ENCODE peak calls at places on chromosomes 1 and 21, in seven cellular contexts. One of them, this sample, is unnamed.

GRCh38 chr1:109279615-109280278 is 3.2 kb downstream of the PSRC1 start:
- DNase-seq in esophagus muscularis mucosa: no peak
- DNase-seq in testis: peak; percentile 71
- DNase-seq in right lobe of liver: no peak
- DNase-seq in ovary: no peak
- DNase-seq in body of pancreas: no peak
- DNase-seq in breast epithelium: no peak
- DNase-seq in this sample: no peak

GRCh38 chr1:96340688-96341087 is 380.9 kb upstream of the PTBP2 start:
- DNase-seq in esophagus muscularis mucosa: no peak
- DNase-seq in testis: no peak
- DNase-seq in right lobe of liver: no peak
- DNase-seq in ovary: no peak
- DNase-seq in body of pancreas: no peak
- DNase-seq in breast epithelium: no peak
- DNase-seq in this sample: no peak

GRCh38 chr1:78168306-78168705 is 122.5 kb downstream of the GIPC2 start:
- DNase-seq in esophagus muscularis mucosa: no peak
- DNase-seq in testis: no peak
- DNase-seq in right lobe of liver: no peak
- DNase-seq in ovary: no peak
- DNase-seq in body of pancreas: no peak
- DNase-seq in breast epithelium: no peak
- DNase-seq in this sample: no peak

GRCh38 chr1:57411262-57411661 is 12.6 kb downstream of the DAB1 start:
- DNase-seq in esophagus muscularis mucosa: no peak
- DNase-seq in testis: no peak
- DNase-seq in right lobe of liver: no peak
- DNase-seq in ovary: no peak
- DNase-seq in body of pancreas: no peak
- DNase-seq in breast epithelium: peak; percentile 45
- DNase-seq in this sample: no peak

GRCh38 chr21:25509862-25510261 is 97.4 kb downstream of the MRPL39 start:
- DNase-seq in esophagus muscularis mucosa: no peak
- DNase-seq in testis: no peak
- DNase-seq in right lobe of liver: no peak
- DNase-seq in ovary: no peak
- DNase-seq in body of pancreas: no peak
- DNase-seq in breast epithelium: no peak
- DNase-seq in this sample: no peak

GRCh38 chr1:113804421-113805255 is 7.6 kb downstream of the RSBN1 start:
- DNase-seq in esophagus muscularis mucosa: no peak
- DNase-seq in testis: no peak
- DNase-seq in right lobe of liver: no peak
- DNase-seq in ovary: no peak
- DNase-seq in body of pancreas: peak; percentile 27
- DNase-seq in breast epithelium: no peak
- DNase-seq in this sample: no peak

GRCh38 chr1:214717323-214717722 is 114.3 kb downstream of the CENPF start:
- DNase-seq in esophagus muscularis mucosa: no peak
- DNase-seq in testis: no peak
- DNase-seq in right lobe of liver: no peak
- DNase-seq in ovary: no peak
- DNase-seq in body of pancreas: no peak
- DNase-seq in breast epithelium: no peak
- DNase-seq in this sample: no peak

GRCh38 chr1:108592030-108592759 is 32.3 kb downstream of the EEIG2 start:
- DNase-seq in esophagus muscularis mucosa: no peak
- DNase-seq in testis: no peak
- DNase-seq in right lobe of liver: no peak
- DNase-seq in ovary: no peak
- DNase-seq in body of pancreas: no peak
- DNase-seq in breast epithelium: no peak
- DNase-seq in this sample: no peak

GRCh38 chr1:17553970-17554369 is 14.5 kb downstream of the ARHGEF10L start:
- DNase-seq in esophagus muscularis mucosa: no peak
- DNase-seq in testis: no peak
- DNase-seq in right lobe of liver: no peak
- DNase-seq in ovary: no peak
- DNase-seq in body of pancreas: no peak
- DNase-seq in breast epithelium: no peak
- DNase-seq in this sample: no peak

GRCh38 chr1:2212542-2213491 is 15.3 kb upstream of the SKI start:
- DNase-seq in esophagus muscularis mucosa: peak; percentile 97
- DNase-seq in testis: peak; percentile 91
- DNase-seq in right lobe of liver: peak; percentile 73
- DNase-seq in ovary: peak; percentile 94
- DNase-seq in body of pancreas: peak; percentile 92
- DNase-seq in breast epithelium: peak; percentile 83
- DNase-seq in this sample: peak; percentile 73

DNA sequence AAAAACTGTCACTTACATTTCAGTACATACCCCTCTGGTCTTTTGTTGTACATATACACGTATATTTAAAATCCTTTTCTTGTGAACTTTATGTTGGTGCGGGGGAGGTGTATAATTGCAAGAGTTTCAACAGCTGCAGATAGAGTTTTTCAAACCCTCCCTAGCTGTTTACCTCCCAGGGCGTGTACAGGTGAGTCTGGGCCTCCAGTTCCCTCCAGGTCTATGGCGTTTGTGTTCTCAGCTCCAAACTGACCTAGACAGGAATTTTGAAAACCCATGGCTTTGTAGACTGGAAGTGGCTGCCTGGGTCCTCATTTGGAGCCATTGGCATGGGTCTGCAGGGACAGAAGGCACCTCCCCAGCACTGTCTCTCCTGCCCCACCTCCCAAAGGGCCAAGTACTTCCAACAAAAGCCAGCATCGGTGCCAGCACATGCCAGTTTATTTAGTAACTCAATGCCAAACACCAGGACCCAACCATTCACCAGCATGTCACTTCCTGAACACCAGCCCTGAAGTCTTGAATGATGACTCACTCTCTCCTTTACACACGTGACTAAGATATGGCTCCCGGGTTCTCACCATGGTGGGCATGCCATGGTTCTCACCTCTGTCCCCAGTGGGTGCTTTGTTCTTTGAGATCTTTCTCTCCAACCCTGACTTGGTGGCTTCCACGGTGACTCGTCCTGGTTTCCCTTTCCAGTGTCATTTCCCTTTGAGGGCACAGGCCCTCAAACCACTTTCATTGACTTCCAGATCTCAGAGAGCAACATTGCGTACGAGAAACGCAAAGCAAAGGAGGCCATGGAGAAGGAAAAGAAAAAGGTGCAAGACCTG is 57.3 kb upstream of the EFHD2 start:
- DNase-seq in esophagus muscularis mucosa: no peak
- DNase-seq in testis: no peak
- DNase-seq in right lobe of liver: no peak
- DNase-seq in ovary: no peak
- DNase-seq in body of pancreas: peak; percentile 87
- DNase-seq in breast epithelium: peak; percentile 56
- DNase-seq in this sample: peak; percentile 67
- H3K27ac ChIP-seq in esophagus muscularis mucosa: no peak overlapping the region
- H3K27ac ChIP-seq in testis: no peak overlapping the region
- H3K27ac ChIP-seq in right lobe of liver: no peak overlapping the region
- H3K27ac ChIP-seq in ovary: no peak overlapping the region
- H3K27ac ChIP-seq in body of pancreas: peak overlapping the region; percentile 53
- H3K27ac ChIP-seq in breast epithelium: no peak overlapping the region
- H3K27ac ChIP-seq in this sample: no peak overlapping the region

DNA sequence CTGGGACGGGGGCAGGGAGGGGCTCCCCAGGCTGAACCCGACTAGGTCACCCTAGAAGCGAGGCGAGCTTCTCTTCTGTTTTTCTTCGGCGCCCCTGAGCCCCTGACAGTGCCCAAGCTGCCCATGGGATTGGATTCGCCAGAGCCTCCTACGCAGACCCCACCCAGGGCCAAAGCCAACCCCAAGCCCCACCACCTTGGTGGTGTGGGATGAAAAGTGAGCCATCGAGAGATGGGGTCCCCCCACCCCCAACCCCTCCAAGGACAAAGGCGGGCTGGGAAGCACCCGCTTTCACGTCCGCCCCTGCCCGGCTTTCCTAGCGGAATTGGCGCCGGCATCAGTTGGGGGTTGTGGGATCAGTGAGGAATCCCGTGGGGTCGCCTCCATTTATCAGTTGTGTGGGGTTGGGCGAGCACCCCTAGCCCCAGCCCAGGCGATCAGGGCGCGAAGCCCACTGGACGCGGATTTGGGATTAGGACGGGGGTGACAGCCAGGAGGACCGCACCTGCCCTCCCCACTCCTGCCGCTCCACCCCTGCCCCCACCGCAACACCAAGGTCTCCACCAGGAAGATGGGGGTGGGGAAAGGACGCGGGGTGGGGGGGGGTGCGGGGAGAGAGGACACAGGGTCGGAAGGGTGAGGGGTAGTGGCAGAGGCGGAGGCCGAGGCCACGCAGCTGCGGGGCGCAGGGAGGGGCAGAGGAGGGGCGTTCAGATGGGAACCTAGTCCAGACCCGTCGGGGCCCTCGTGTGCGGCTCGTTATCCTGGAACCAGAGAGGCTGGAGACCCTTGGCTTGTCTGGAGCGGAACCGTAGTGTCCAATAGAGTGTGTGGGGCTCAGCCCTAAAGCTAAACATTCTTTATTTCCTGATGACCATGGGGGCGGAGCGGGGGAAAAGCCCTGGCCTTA is 4.4 kb downstream of the TSPEAR start:
- DNase-seq in esophagus muscularis mucosa: no peak
- DNase-seq in testis: no peak
- DNase-seq in right lobe of liver: no peak
- DNase-seq in ovary: peak; percentile 2
- DNase-seq in body of pancreas: no peak
- DNase-seq in breast epithelium: no peak
- DNase-seq in this sample: no peak
- H3K27me3 ChIP-seq in esophagus muscularis mucosa: peaks cover 58% of the 10 kb centered on the region
- H3K27me3 ChIP-seq in testis: no peaks in the 10 kb centered on the region
- H3K27me3 ChIP-seq in right lobe of liver: peaks cover 17% of the 10 kb centered on the region
- H3K27me3 ChIP-seq in ovary: no peaks in the 10 kb centered on the region
- H3K27me3 ChIP-seq in body of pancreas: peaks cover 16% of the 10 kb centered on the region
- H3K27me3 ChIP-seq in breast epithelium: no peaks in the 10 kb centered on the region
- H3K27me3 ChIP-seq in this sample: peaks cover 28% of the 10 kb centered on the region

DNA sequence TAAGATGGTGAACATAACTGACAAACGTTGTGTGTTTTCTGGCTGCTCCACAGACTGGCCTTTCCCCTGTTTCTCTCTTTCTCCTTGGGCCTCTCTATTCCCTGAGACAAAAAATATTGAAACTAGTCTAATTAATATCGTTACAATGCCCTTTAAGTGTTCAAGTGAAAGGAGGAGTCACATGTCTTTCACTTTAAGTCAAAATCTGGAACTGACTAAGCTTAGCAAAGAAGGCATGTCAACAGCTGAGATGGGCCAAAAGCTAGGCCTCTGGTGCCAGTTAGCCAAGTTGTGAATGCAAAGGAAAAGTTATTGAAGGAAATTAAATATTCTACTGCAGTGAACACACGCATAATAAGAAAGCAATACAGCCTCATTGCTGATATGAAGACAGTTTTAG is 32.2 kb upstream of the FCRL3 start:
- DNase-seq in esophagus muscularis mucosa: no peak
- DNase-seq in testis: no peak
- DNase-seq in right lobe of liver: no peak
- DNase-seq in ovary: no peak
- DNase-seq in body of pancreas: no peak
- DNase-seq in breast epithelium: no peak
- DNase-seq in this sample: no peak
- TF ChIP-seq POLR2A in esophagus muscularis mucosa: no peak
- TF ChIP-seq POLR2A in testis: no peak
- TF ChIP-seq POLR2A in right lobe of liver: no peak
- TF ChIP-seq POLR2A in ovary: no peak
- TF ChIP-seq POLR2A in body of pancreas: no peak
- TF ChIP-seq POLR2A in breast epithelium: no peak
- TF ChIP-seq POLR2A in this sample: no peak

DNA sequence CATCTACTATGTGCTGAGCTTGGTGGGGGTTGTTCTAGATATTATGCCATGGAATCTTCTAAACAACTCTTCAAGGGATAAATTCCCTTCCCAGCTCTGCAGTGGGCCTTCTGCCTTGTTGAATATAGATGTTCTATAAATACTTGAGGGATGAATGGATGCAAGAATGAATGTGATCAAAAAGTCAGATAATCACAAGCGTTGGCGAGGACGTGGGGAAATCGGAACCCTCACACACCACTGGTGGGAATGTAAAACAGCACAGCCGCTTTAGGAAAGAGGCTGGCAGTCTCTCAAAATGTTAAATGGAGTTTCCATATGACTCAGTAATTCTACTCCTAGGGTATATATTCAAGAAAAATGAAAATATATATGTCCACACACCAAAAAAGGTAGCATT is 19.1 kb downstream of the SDC3 start:
- DNase-seq in esophagus muscularis mucosa: no peak
- DNase-seq in testis: no peak
- DNase-seq in right lobe of liver: no peak
- DNase-seq in ovary: no peak
- DNase-seq in body of pancreas: no peak
- DNase-seq in breast epithelium: no peak
- DNase-seq in this sample: no peak
- H3K27ac ChIP-seq in esophagus muscularis mucosa: peak overlapping the region; percentile 88
- H3K27ac ChIP-seq in testis: no peak overlapping the region
- H3K27ac ChIP-seq in right lobe of liver: no peak overlapping the region
- H3K27ac ChIP-seq in ovary: no peak overlapping the region
- H3K27ac ChIP-seq in body of pancreas: no peak overlapping the region
- H3K27ac ChIP-seq in breast epithelium: peak overlapping the region; percentile 93
- H3K27ac ChIP-seq in this sample: peak overlapping the region; percentile 74

GRCh38 chr1:3922201-3922725 is 22.2 kb upstream of the C1orf174 start:
- DNase-seq in esophagus muscularis mucosa: no peak
- DNase-seq in testis: no peak
- DNase-seq in right lobe of liver: no peak
- DNase-seq in ovary: no peak
- DNase-seq in body of pancreas: no peak
- DNase-seq in breast epithelium: no peak
- DNase-seq in this sample: no peak
- H3K27me3 ChIP-seq in esophagus muscularis mucosa: no peaks in the 10 kb centered on the region
- H3K27me3 ChIP-seq in testis: no peaks in the 10 kb centered on the region
- H3K27me3 ChIP-seq in right lobe of liver: no peaks in the 10 kb centered on the region
- H3K27me3 ChIP-seq in ovary: no peaks in the 10 kb centered on the region
- H3K27me3 ChIP-seq in body of pancreas: no peaks in the 10 kb centered on the region
- H3K27me3 ChIP-seq in breast epithelium: no peaks in the 10 kb centered on the region
- H3K27me3 ChIP-seq in this sample: no peaks in the 10 kb centered on the region

This sample was measured in prostate gland.